ENCODE peak calls at places on chromosomes 11 and 22, in eight cellular contexts. N is hypothalamus; C is NCI-H2107; Z is neuronal stem cell; R is kidney tubule cell; F is stimulated activated CD4-positive, alpha-beta T cell treated with anti-CD3 and anti-CD28 coated beads, Interleukin-15, amount 100 ng/mL, for 1 hour; Y is ELF-1; I is non-pigmented ciliary epithelial cell. A is an unnamed sample.

GRCh38 chr22:37175414-37176144 is 12.5 kb downstream of the C1QTNF6 start:
- DNase-seq in N (no peak), C (no peak), Z (no peak), R (no peak), F (no peak), Y (no peak), I (no peak), A (no peak)

GRCh38 chr22:18085188-18085587 is 7.4 kb downstream of the PEX26 start:
- DNase-seq in N (no peak), C (no peak), Z (no peak), R (peak; percentile 71), F (no peak), Y (no peak), I (no peak), A (peak; percentile 36)

GRCh38 chr11:124807660-124808270 is 7.6 kb upstream of the MSANTD2 start:
- DNase-seq in N (no peak), C (no peak), Z (no peak), R (no peak), F (no peak), Y (no peak), I (no peak), A (no peak)

GRCh38 chr11:16912607-16913006 is 101.6 kb downstream of the PLEKHA7 start:
- DNase-seq in N (no peak), C (no peak), Z (no peak), R (peak; percentile 37), F (no peak), Y (no peak), I (no peak), A (no peak)

GRCh38 chr11:77127969-77128691 is at the start of gene MYO7A:
- DNase-seq in N (peak; percentile 41), C (no peak), Z (peak; percentile 37), R (peak; percentile 68), F (no peak), Y (peak; percentile 97), I (no peak), A (peak; percentile 36)

GRCh38 chr11:46390331-46391171 is 1.0 kb downstream of the CHRM4 start:
- DNase-seq in N (no peak), C (no peak), Z (no peak), R (no peak), F (no peak), Y (no peak), I (no peak), A (no peak)

GRCh38 chr11:126793596-126793995 is 207.0 kb downstream of the KIRREL3 start:
- DNase-seq in N (no peak), C (no peak), Z (no peak), R (peak; percentile 68), F (no peak), Y (no peak), I (no peak), A (no peak)

GRCh38 chr22:33766056-33766455 is 154.2 kb downstream of the LARGE1 start:
- DNase-seq in N (no peak), C (no peak), Z (no peak), R (no peak), F (no peak), Y (no peak), I (no peak), A (no peak)

GRCh38 chr22:21824439-21824912 is 43.0 kb downstream of the MAPK1 start:
- DNase-seq in N (no peak), C (no peak), Z (no peak), R (no peak), F (no peak), Y (no peak), I (no peak), A (no peak)

GRCh38 chr22:50710886-50711285 is 27.1 kb upstream of the ACR start:
- DNase-seq in N (no peak), C (no peak), Z (no peak), R (no peak), F (no peak), Y (no peak), I (no peak), A (no peak)

GRCh38 chr11:102111787-102112653 is 1.8 kb downstream of the YAP1 start:
- DNase-seq in N (no peak), C (no peak), Z (no peak), R (peak; percentile 93), F (no peak), Y (peak; percentile 23), I (peak; percentile 68), A (peak; percentile 73)

GRCh38 chr11:28887681-28888080 is 779.5 kb downstream of the METTL15 start:
- DNase-seq in N (no peak), C (no peak), Z (no peak), R (no peak), F (no peak), Y (no peak), I (no peak), A (no peak)

GRCh38 chr11:70398834-70399680 is 728 bp downstream of the CTTN start:
- DNase-seq in N (no peak), C (no peak), Z (no peak), R (no peak), F (no peak), Y (no peak), I (no peak), A (no peak)

GRCh38 chr11:128361451-128362020 is 225.8 kb downstream of the ETS1 start:
- DNase-seq in N (no peak), C (no peak), Z (no peak), R (peak; percentile 3), F (no peak), Y (no peak), I (peak; percentile 17), A (peak; percentile 6)

GRCh38 chr11:86800076-86800955 is at the start of gene PRSS23:
- DNase-seq in N (no peak), C (no peak), Z (peak; percentile 79), R (peak; percentile 86), F (no peak), Y (peak; percentile 74), I (no peak), A (peak; percentile 78)

GRCh38 chr22:45077826-45078334 is 68.1 kb upstream of the PHF21B start:
- DNase-seq in N (no peak), C (no peak), Z (no peak), R (no peak), F (no peak), Y (no peak), I (no peak), A (no peak)

GRCh38 chr22:43077121-43077877 is 11.9 kb downstream of the TTLL1 start:
- DNase-seq in N (no peak), C (no peak), Z (no peak), R (no peak), F (no peak), Y (no peak), I (no peak), A (no peak)

GRCh38 chr22:38967451-38968450 is 10.3 kb downstream of the APOBEC3A start:
- DNase-seq in N (no peak), C (no peak), Z (no peak), R (no peak), F (no peak), Y (no peak), I (no peak), A (no peak)

GRCh38 chr22:48427731-48428211 is 1399.9 kb downstream of the BRD1 start:
- DNase-seq in N (no peak), C (no peak), Z (no peak), R (no peak), F (no peak), Y (no peak), I (no peak), A (no peak)

GRCh38 chr11:13955971-13956421 is 6.5 kb upstream of the SPON1 start:
- DNase-seq in N (no peak), C (peak; percentile 11), Z (peak; percentile 80), R (peak; percentile 69), F (peak; percentile 10), Y (peak; percentile 65), I (no peak), A (peak; percentile 70)